ENCODE peak calls at places on chromosomes 7 and 10, in four cellular contexts. One of them, this sample, is unnamed.

GRCh38 chr10:15244635-15245197 is 76.2 kb upstream of the NMT2 start:
- DNase-seq in fibroblast of lung: no peak
- DNase-seq in lung: no peak
- DNase-seq in PC-3: no peak
- DNase-seq in this sample: no peak

GRCh38 chr10:112631501-112632410 is 184.7 kb downstream of the VTI1A start:
- DNase-seq in lung: no peak
- DNase-seq in PC-3: no peak
- DNase-seq in fibroblast of lung: no peak
- DNase-seq in this sample: peak

GRCh38 chr10:20767028-20767427 is 130.1 kb downstream of the NEBL start:
- DNase-seq in fibroblast of lung: peak
- DNase-seq in lung: no peak
- DNase-seq in PC-3: peak
- DNase-seq in this sample: peak

GRCh38 chr7:134996097-134996550 is 9.8 kb downstream of the AGBL3 start:
- DNase-seq in lung: no peak
- DNase-seq in fibroblast of lung: peak
- DNase-seq in PC-3: no peak
- DNase-seq in this sample: peak

GRCh38 chr10:86613905-86614304 is 40.4 kb upstream of the OPN4 start:
- DNase-seq in PC-3: peak
- DNase-seq in fibroblast of lung: no peak
- DNase-seq in lung: no peak
- DNase-seq in this sample: peak

GRCh38 chr10:23338155-23338828 is 6.3 kb downstream of the C10orf67 start:
- DNase-seq in lung: no peak
- DNase-seq in PC-3: peak
- DNase-seq in fibroblast of lung: peak
- DNase-seq in this sample: peak

GRCh38 chr7:13117103-13117502 is 429.7 kb downstream of the ARL4A start:
- DNase-seq in fibroblast of lung: peak
- DNase-seq in lung: no peak
- DNase-seq in PC-3: peak
- DNase-seq in this sample: peak

GRCh38 chr10:77609781-77610272 is 27.8 kb downstream of the KCNMA1 start:
- DNase-seq in PC-3: no peak
- DNase-seq in lung: no peak
- DNase-seq in fibroblast of lung: no peak
- DNase-seq in this sample: peak

GRCh38 chr7:18792866-18793595 is 297.5 kb downstream of the HDAC9 start:
- DNase-seq in lung: no peak
- DNase-seq in fibroblast of lung: peak
- DNase-seq in PC-3: no peak
- DNase-seq in this sample: peak

GRCh38 chr10:71548494-71548846 is 151.8 kb downstream of the CDH23 start:
- DNase-seq in fibroblast of lung: no peak
- DNase-seq in PC-3: peak
- DNase-seq in lung: no peak
- DNase-seq in this sample: peak

GRCh38 chr10:113991091-113991860 is 52.4 kb upstream of the ADRB1 start:
- DNase-seq in fibroblast of lung: peak
- DNase-seq in PC-3: no peak
- DNase-seq in lung: no peak
- DNase-seq in this sample: no peak

GRCh38 chr10:93947055-93947454 is 46.7 kb upstream of the PLCE1 start:
- DNase-seq in PC-3: peak
- DNase-seq in lung: no peak
- DNase-seq in fibroblast of lung: peak
- DNase-seq in this sample: peak